ENCODE peak calls at places on chromosomes 16 and 17, in nine cellular contexts. One of them, this sample, is unnamed.

GRCh38 chr17:41589301-41589700 is 2.6 kb upstream of the KRT14 start:
- DNase-seq in HTR-8/SVneo: no peak
- DNase-seq in AG10803: no peak
- DNase-seq in NCI-H1105 treated with DMSO at 0.1 percent for 48 hours: no peak
- DNase-seq in activated T-helper 1 cell treated with Interleukin-2 at 50 U/mL for 16 hours: no peak
- DNase-seq in Right ventricle myocardium superior: no peak
- DNase-seq in NB4: no peak
- DNase-seq in neuronal stem cell: no peak
- DNase-seq in neural progenitor cell: no peak
- DNase-seq in this sample: no peak

GRCh38 chr16:80938928-80939260 is 67.8 kb downstream of the CMC2 start:
- DNase-seq in HTR-8/SVneo: no peak
- DNase-seq in AG10803: no peak
- DNase-seq in NCI-H1105 treated with DMSO at 0.1 percent for 48 hours: no peak
- DNase-seq in activated T-helper 1 cell treated with Interleukin-2 at 50 U/mL for 16 hours: no peak
- DNase-seq in Right ventricle myocardium superior: no peak
- DNase-seq in NB4: no peak
- DNase-seq in neuronal stem cell: no peak
- DNase-seq in neural progenitor cell: peak
- DNase-seq in this sample: no peak

GRCh38 chr16:8952281-8952751 is 11.4 kb downstream of the USP7 start:
- DNase-seq in HTR-8/SVneo: no peak
- DNase-seq in AG10803: no peak
- DNase-seq in NCI-H1105 treated with DMSO at 0.1 percent for 48 hours: no peak
- DNase-seq in activated T-helper 1 cell treated with Interleukin-2 at 50 U/mL for 16 hours: no peak
- DNase-seq in Right ventricle myocardium superior: no peak
- DNase-seq in NB4: no peak
- DNase-seq in neuronal stem cell: no peak
- DNase-seq in neural progenitor cell: no peak
- DNase-seq in this sample: no peak

GRCh38 chr17:73592531-73592961 is 51.7 kb downstream of the SDK2 start:
- DNase-seq in HTR-8/SVneo: no peak
- DNase-seq in AG10803: peak
- DNase-seq in NCI-H1105 treated with DMSO at 0.1 percent for 48 hours: no peak
- DNase-seq in activated T-helper 1 cell treated with Interleukin-2 at 50 U/mL for 16 hours: peak
- DNase-seq in Right ventricle myocardium superior: no peak
- DNase-seq in NB4: no peak
- DNase-seq in neuronal stem cell: no peak
- DNase-seq in neural progenitor cell: no peak
- DNase-seq in this sample: no peak

GRCh38 chr16:13767215-13767614 is 152.7 kb upstream of the ERCC4 start:
- DNase-seq in HTR-8/SVneo: no peak
- DNase-seq in AG10803: no peak
- DNase-seq in NCI-H1105 treated with DMSO at 0.1 percent for 48 hours: no peak
- DNase-seq in activated T-helper 1 cell treated with Interleukin-2 at 50 U/mL for 16 hours: no peak
- DNase-seq in Right ventricle myocardium superior: no peak
- DNase-seq in NB4: no peak
- DNase-seq in neuronal stem cell: peak
- DNase-seq in neural progenitor cell: peak
- DNase-seq in this sample: no peak

GRCh38 chr17:47982645-47983440 is 11.9 kb downstream of the CDK5RAP3 start:
- DNase-seq in HTR-8/SVneo: no peak
- DNase-seq in AG10803: no peak
- DNase-seq in NCI-H1105 treated with DMSO at 0.1 percent for 48 hours: no peak
- DNase-seq in activated T-helper 1 cell treated with Interleukin-2 at 50 U/mL for 16 hours: no peak
- DNase-seq in Right ventricle myocardium superior: no peak
- DNase-seq in NB4: no peak
- DNase-seq in neuronal stem cell: no peak
- DNase-seq in neural progenitor cell: no peak
- DNase-seq in this sample: no peak

GRCh38 chr17:44722254-44722653 is 13.8 kb downstream of the DBF4B start:
- DNase-seq in HTR-8/SVneo: no peak
- DNase-seq in AG10803: no peak
- DNase-seq in NCI-H1105 treated with DMSO at 0.1 percent for 48 hours: no peak
- DNase-seq in activated T-helper 1 cell treated with Interleukin-2 at 50 U/mL for 16 hours: no peak
- DNase-seq in Right ventricle myocardium superior: no peak
- DNase-seq in NB4: no peak
- DNase-seq in neuronal stem cell: no peak
- DNase-seq in neural progenitor cell: no peak
- DNase-seq in this sample: no peak

GRCh38 chr17:39582658-39583057 is 25.1 kb downstream of the NEUROD2 start:
- DNase-seq in HTR-8/SVneo: no peak
- DNase-seq in AG10803: no peak
- DNase-seq in NCI-H1105 treated with DMSO at 0.1 percent for 48 hours: no peak
- DNase-seq in activated T-helper 1 cell treated with Interleukin-2 at 50 U/mL for 16 hours: no peak
- DNase-seq in Right ventricle myocardium superior: no peak
- DNase-seq in NB4: no peak
- DNase-seq in neuronal stem cell: no peak
- DNase-seq in neural progenitor cell: no peak
- DNase-seq in this sample: no peak

GRCh38 chr16:73113326-73113720 is 65.4 kb upstream of the ZFHX3 start:
- DNase-seq in HTR-8/SVneo: no peak
- DNase-seq in AG10803: peak
- DNase-seq in NCI-H1105 treated with DMSO at 0.1 percent for 48 hours: no peak
- DNase-seq in activated T-helper 1 cell treated with Interleukin-2 at 50 U/mL for 16 hours: no peak
- DNase-seq in Right ventricle myocardium superior: no peak
- DNase-seq in NB4: no peak
- DNase-seq in neuronal stem cell: no peak
- DNase-seq in neural progenitor cell: no peak
- DNase-seq in this sample: no peak